ENCODE peak calls at places on chromosome 19, in eight cellular contexts. E is ovary, O is heart left ventricle, S is suprapubic skin, Q is HepG2, P is IMR-90, G is uterus, W is spleen. A is an unnamed sample.

GRCh38 chr19:30338066-30338465 is 34.1 kb upstream of the ZNF536 start:
- DNase-seq in E (no peak), O (no peak), S (no peak), Q (no peak), P (no peak), G (no peak), W (no peak), A (no peak)

GRCh38 chr19:55437410-55437809 is 5.7 kb downstream of the SHISA7 start:
- DNase-seq in E (no peak), O (peak; percentile 64), S (no peak), Q (peak; percentile 46), P (peak; percentile 56), G (no peak), W (no peak), A (peak; percentile 68)

GRCh38 chr19:47671499-47671898 is 41.7 kb upstream of the EHD2 start:
- DNase-seq in E (no peak), O (no peak), S (no peak), Q (no peak), P (no peak), G (no peak), W (no peak), A (no peak)

GRCh38 chr19:40274585-40275544 is 10.3 kb downstream of the AKT2 start:
- DNase-seq in E (no peak), O (peak; percentile 23), S (no peak), Q (no peak), P (no peak), G (no peak), W (peak; percentile 80), A (no peak)

GRCh38 chr19:5943623-5944022 is 29.6 kb downstream of the CAPS start:
- DNase-seq in E (no peak), O (no peak), S (no peak), Q (no peak), P (peak; percentile 82), G (no peak), W (no peak), A (no peak)

GRCh38 chr19:51111606-51112005 is 3.4 kb upstream of the CTU1 start:
- DNase-seq in E (no peak), O (no peak), S (no peak), Q (peak; percentile 14), P (no peak), G (no peak), W (no peak), A (no peak)

GRCh38 chr19:47037766-47038165 is 10.7 kb downstream of the TMEM160 start:
- DNase-seq in E (no peak), O (peak; percentile 9), S (no peak), Q (no peak), P (no peak), G (no peak), W (no peak), A (no peak)

GRCh38 chr19:19405919-19406877 is 723 bp downstream of the GATAD2A start:
- DNase-seq in E (peak; percentile 56), O (peak; percentile 56), S (no peak), Q (no peak), P (peak; percentile 60), G (peak; percentile 43), W (peak; percentile 92), A (no peak)

GRCh38 chr19:49680473-49681351 is 3.6 kb downstream of the PRMT1 start:
- DNase-seq in E (peak; percentile 92), O (peak; percentile 92), S (peak; percentile 92), Q (peak; percentile 70), P (peak; percentile 78), G (peak; percentile 90), W (peak; percentile 98), A (peak; percentile 82)

GRCh38 chr19:49678970-49679831 is 2.1 kb downstream of the PRMT1 start:
- DNase-seq in E (peak; percentile 31), O (peak; percentile 52), S (no peak), Q (no peak), P (no peak), G (peak; percentile 13), W (peak; percentile 75), A (no peak)

GRCh38 chr19:49677901-49678674 is 1.0 kb downstream of the PRMT1 start:
- DNase-seq in E (peak; percentile 81), O (peak; percentile 75), S (no peak), Q (peak; percentile 74), P (peak; percentile 62), G (peak; percentile 76), W (peak; percentile 91), A (peak; percentile 72)

GRCh38 chr19:49681830-49682229 is 4.8 kb downstream of the PRMT1 start:
- DNase-seq in E (peak; percentile 31), O (no peak), S (no peak), Q (no peak), P (no peak), G (no peak), W (peak; percentile 77), A (no peak)

DNA sequence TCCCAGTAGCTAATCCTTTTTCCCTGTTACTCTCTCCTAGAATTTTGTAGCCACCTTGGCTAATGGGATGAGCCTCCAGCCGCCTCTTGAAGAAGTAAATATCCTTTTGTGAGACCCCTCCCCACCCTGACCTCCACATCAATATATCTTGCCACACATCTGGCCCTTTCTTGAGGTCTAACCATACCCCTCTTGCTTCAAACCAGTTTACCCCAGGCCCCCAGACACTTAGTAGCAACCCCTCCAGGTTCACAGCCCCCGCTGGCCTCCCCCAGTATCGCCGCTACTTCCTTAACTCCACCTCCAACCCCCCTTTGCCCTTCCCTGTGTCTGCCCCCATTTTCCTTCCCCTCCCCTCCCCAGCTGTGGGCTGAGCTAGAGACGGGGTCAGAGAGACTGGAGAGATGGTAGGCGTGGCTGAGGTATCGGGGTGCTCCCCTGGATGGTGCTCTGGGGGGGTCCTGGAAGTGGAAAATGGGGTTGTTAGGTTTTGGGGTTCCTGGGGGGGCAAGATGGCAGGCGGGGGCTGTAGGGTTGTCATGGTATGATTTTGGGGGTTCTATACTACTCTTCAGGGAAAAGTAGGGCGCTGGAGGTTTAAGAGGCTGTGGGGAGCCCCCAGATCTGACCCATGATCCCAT is 2.9 kb downstream of the PRMT1 start:
- DNase-seq in E (peak; percentile 45), O (no peak), S (no peak), Q (no peak), P (no peak), G (no peak), W (peak; percentile 49), A (no peak)
- TF ChIP-seq CTCF in E (no peak), O (no peak), S (no peak), Q (no peak), P (no peak), G (no peak), W (no peak), A (no peak)

DNA sequence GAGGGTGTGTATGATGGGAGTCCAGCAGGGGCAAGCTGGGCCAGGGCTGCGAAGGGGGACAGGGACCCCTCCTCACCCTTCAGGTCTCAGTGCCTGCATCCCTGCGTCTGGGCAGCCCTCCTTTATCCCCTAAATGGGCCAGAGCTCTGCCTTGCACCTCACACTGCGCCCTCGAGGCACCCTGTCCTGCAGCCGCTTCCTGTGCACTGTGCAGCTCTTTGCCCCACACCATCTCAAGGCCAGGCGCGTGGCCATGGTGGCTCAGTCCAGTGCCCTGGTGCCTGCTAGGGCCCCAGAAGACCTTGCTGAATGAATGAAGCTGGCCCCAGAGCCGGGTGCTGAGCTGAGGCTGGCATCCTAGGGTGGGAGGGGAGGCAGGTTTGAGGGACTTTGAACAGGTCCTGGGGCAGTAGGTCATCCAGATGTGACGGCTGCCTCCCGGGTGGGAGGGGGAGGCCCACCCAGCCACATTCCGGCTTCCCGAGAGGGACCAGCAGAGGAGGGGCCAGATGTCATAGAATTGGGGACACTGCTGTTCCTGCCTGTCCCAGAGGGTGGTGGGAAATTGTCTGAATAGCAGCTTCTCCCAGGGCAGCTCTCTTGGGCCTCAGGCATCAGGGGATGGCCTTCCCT is 3.2 kb downstream of the DDA1 start:
- DNase-seq in E (no peak), O (no peak), S (no peak), Q (no peak), P (no peak), G (no peak), W (no peak), A (no peak)
- H3K4me3 ChIP-seq in E (no peak overlapping the region), O (no peak overlapping the region), S (no peak overlapping the region), Q (no peak overlapping the region), P (no peak overlapping the region), G (no peak overlapping the region), W (no peak overlapping the region), A (no peak overlapping the region)

GRCh38 chr19:44002212-44002565 is 568 bp upstream of the ZNF230 start:
- DNase-seq in E (no peak), O (no peak), S (no peak), Q (no peak), P (peak; percentile 11), G (no peak), W (no peak), A (no peak)

GRCh38 chr19:44005968-44006367 is 3.2 kb downstream of the ZNF230 start:
- DNase-seq in E (no peak), O (no peak), S (no peak), Q (no peak), P (peak; percentile 23), G (no peak), W (no peak), A (no peak)

GRCh38 chr19:44007473-44007872 is 4.7 kb downstream of the ZNF230 start:
- DNase-seq in E (no peak), O (no peak), S (no peak), Q (no peak), P (no peak), G (no peak), W (no peak), A (no peak)

GRCh38 chr19:44003461-44004134 is 841 bp downstream of the ZNF230 start:
- DNase-seq in E (peak; percentile 17), O (no peak), S (no peak), Q (peak; percentile 8), P (no peak), G (no peak), W (peak; percentile 72), A (no peak)

DNA sequence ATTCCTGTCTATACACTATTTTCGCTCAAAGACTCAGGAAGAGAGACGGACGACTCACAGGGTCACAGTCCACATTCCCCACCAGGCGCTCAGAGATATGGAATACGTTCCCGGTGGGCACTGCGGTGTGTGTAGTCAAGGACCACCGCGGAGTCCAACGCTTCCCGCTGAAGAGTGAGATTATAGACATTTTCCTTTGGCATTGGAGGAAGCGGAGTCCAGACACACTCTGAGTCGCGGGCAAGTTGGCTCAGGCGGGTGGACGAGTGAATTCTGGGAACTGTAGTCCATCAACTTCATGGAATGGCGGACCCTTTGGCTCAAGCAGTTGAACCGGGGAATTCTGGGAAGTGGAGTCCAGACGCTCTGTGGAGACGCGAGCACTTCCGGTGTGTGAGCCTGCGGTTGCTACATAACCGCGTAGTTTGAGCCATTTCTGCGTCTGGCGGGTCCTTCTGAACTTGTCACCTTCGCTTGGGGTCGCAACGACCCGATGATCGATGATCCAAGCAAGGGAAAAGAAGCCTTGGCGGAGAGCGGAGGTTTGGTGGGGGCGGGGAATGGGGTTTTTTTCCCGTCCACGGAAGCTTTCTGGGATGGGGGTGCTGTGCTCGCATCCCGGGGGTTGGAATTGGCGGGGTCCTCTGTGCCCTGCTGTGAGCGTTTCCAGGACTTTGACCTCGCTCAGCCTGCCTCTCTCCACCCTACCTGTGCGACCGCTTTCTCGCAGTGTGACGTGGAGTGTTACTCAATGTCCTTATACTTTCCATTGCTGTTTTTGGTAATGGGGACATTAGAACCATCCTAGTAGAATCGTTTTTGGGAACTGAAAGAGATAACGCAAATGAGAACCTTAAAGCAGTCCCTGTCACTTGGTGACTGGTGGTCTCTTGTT is at the start of gene ZNF230:
- DNase-seq in E (peak; percentile 93), O (peak; percentile 95), S (peak; percentile 95), Q (peak; percentile 96), P (peak; percentile 95), G (peak; percentile 95), W (peak; percentile 95), A (peak; percentile 90)
- TF ChIP-seq POLR2A in E (peak; percentile 37), O (no peak), S (no peak), Q (peak; percentile 57), P (peak; percentile 36), G (no peak), W (no peak), A (no peak)

DNA sequence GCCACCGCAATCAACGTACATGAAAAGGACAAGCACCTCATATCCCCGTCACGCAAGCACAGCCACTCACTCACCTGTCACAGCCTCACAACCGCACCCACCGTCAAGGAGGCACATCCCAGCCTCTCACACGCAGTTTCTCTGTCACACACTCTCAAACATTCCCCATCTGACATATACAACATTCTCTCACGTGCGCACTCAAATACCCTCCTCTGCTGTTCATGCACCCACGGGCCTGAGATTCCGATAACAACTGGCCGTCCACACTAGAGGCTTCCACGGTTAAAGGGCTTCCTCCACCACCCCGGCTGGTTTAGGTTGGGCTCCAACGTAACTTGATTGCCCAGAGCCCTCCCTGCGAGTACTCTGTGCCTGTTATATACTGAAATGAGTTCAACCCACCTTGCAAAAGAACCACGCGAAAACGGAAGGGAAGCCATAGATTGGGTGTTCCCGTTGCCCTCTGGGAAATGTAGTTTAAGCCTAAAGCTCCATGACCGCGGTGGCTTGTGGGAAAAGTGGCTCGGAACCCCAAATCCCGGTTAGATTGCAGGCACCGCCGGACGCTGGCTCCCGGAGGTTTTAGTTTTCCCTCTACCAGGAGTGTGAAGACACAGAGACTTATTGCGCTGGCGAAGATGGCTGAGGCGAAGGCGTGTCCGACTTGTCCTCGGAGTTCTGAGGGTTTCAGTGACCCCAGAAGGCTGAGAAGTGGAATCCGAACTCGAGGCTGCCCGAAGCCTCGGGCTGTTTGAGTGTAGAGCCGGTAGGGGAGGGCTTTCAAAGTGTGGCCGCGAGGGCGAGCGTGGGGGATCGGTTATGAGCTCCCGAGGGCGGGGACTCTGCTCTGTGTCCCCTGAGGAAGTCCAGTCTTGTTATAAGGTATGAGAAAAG is at the start of gene ZNF573:
- DNase-seq in E (peak; percentile 83), O (peak; percentile 88), S (peak; percentile 91), Q (peak; percentile 88), P (peak; percentile 87), G (peak; percentile 85), W (peak; percentile 92), A (peak; percentile 73)
- TF ChIP-seq CTCF in E (no peak), O (no peak), S (no peak), Q (no peak), P (peak; percentile 9), G (peak; percentile 11), W (peak; percentile 37), A (no peak)

A was measured in breast epithelium.